ENCODE peak calls at places on chromosomes 6 and 20, in seven cellular contexts. K, C, M, A, G, S and P are unnamed samples.

GRCh38 chr6:33685411-33686224 is 25.9 kb downstream of the UQCC2 start:
- DNase-seq in S (no peak), K (no peak), G (no peak), M (no peak), C (no peak), A (no peak), P (no peak)

GRCh38 chr6:85468326-85468725 is 18.4 kb downstream of the NT5E start:
- DNase-seq in S (no peak), C (no peak), M (no peak), K (peak; percentile 69), G (no peak), A (no peak), P (no peak)

GRCh38 chr6:32082951-32083350 is 26.2 kb downstream of the TNXB start:
- DNase-seq in A (peak; percentile 89), S (no peak), G (no peak), K (peak; percentile 76), M (no peak), C (no peak), P (no peak)

GRCh38 chr20:4153251-4153650 is 137.9 kb upstream of the RNF24 start:
- DNase-seq in A (peak; percentile 11), C (no peak), G (no peak), K (no peak), S (no peak), M (no peak), P (no peak)

GRCh38 chr20:46545077-46545826 is 5.2 kb downstream of the OCSTAMP start:
- DNase-seq in S (no peak), G (peak; percentile 48), K (peak; percentile 65), A (no peak), C (no peak), M (no peak), P (no peak)

GRCh38 chr20:63051911-63052310 is 45.1 kb upstream of the BHLHE23 start:
- DNase-seq in K (no peak), S (no peak), M (no peak), C (no peak), A (no peak), G (no peak), P (no peak)

GRCh38 chr20:52923123-52923543 is 49.0 kb upstream of the TSHZ2 start:
- DNase-seq in M (no peak), C (no peak), G (peak; percentile 13), S (no peak), A (no peak), K (peak; percentile 85), P (no peak)

GRCh38 chr6:85005494-85005893 is 241.1 kb upstream of the TBX18 start:
- DNase-seq in G (no peak), C (no peak), S (no peak), K (no peak), A (no peak), M (no peak), P (no peak)

GRCh38 chr6:35392111-35392702 is 49.8 kb downstream of the PPARD start:
- DNase-seq in A (no peak), S (no peak), K (no peak), C (no peak), M (no peak), G (no peak), P (no peak)

GRCh38 chr6:130366011-130366963 is at the start of gene TMEM200A:
- DNase-seq in A (peak; percentile 51), M (peak; percentile 19), C (peak; percentile 19), G (peak; percentile 25), K (peak; percentile 69), S (peak; percentile 11), P (peak; percentile 8)

GRCh38 chr6:63066053-63066704 is 145.1 kb upstream of the FKBP1C start:
- DNase-seq in C (no peak), A (no peak), S (no peak), G (no peak), K (no peak), M (no peak), P (no peak)

GRCh38 chr6:14601490-14601889 is 483.9 kb downstream of the CD83 start:
- DNase-seq in K (no peak), S (no peak), M (no peak), A (no peak), C (no peak), G (no peak), P (no peak)